ENCODE peak calls at places on chromosomes 7 and 10, in seven cellular contexts. D, R, H, Z, W, F and X are unnamed samples.

GRCh38 chr10:70903262-70903921 is 15.0 kb upstream of the PCBD1 start:
- DNase-seq in D (peak; percentile 50), R (peak; percentile 4), Z (no peak), W (peak; percentile 74), F (peak; percentile 74), H (no peak), X (peak; percentile 76)

GRCh38 chr10:95542330-95542729 is 18.8 kb downstream of the SORBS1 start:
- DNase-seq in W (no peak), Z (no peak), F (no peak), D (no peak), R (no peak), H (no peak), X (no peak)

GRCh38 chr10:30027057-30028005 is 32.1 kb downstream of the JCAD start:
- DNase-seq in R (no peak), D (no peak), H (peak; percentile 97), F (no peak), Z (peak; percentile 19), W (peak; percentile 50), X (no peak)

GRCh38 chr10:91796332-91797076 is 1.7 kb upstream of the TNKS2 start:
- DNase-seq in H (peak; percentile 46), F (no peak), D (no peak), W (peak; percentile 72), Z (no peak), R (no peak), X (no peak)

GRCh38 chr10:47062801-47063200 is 151.6 kb downstream of the PTPN20 start:
- DNase-seq in D (no peak), F (no peak), R (no peak), H (no peak), W (no peak), Z (no peak), X (no peak)

GRCh38 chr7:140358771-140359095 is 39.6 kb downstream of the SLC37A3 start:
- DNase-seq in R (no peak), Z (no peak), W (no peak), F (no peak), D (no peak), H (peak; percentile 7), X (no peak)

GRCh38 chr10:121077331-121077730 is 226.2 kb downstream of the WDR11 start:
- DNase-seq in H (no peak), F (peak; percentile 62), R (no peak), Z (no peak), D (peak; percentile 24), W (peak; percentile 12), X (no peak)

GRCh38 chr7:40506158-40506557 is 371.4 kb downstream of the SUGCT start:
- DNase-seq in Z (no peak), H (no peak), R (no peak), F (no peak), D (peak; percentile 17), W (no peak), X (no peak)

GRCh38 chr7:54831644-54832095 is 72.7 kb upstream of the SEC61G start:
- DNase-seq in Z (no peak), H (no peak), F (no peak), R (no peak), D (no peak), W (no peak), X (no peak)

GRCh38 chr10:126171555-126171954 is 216.7 kb downstream of the ADAM12 start:
- DNase-seq in R (no peak), F (no peak), H (no peak), W (no peak), D (peak; percentile 91), Z (no peak), X (no peak)

GRCh38 chr10:126179637-126180036 is 208.6 kb downstream of the ADAM12 start:
- DNase-seq in R (no peak), D (no peak), F (no peak), H (no peak), W (no peak), Z (no peak), X (no peak)

GRCh38 chr10:126175586-126176258 is 212.6 kb downstream of the ADAM12 start:
- DNase-seq in D (peak; percentile 88), W (no peak), Z (no peak), H (no peak), R (no peak), F (no peak), X (no peak)

GRCh38 chr10:126177414-126178030 is 210.8 kb downstream of the ADAM12 start:
- DNase-seq in Z (no peak), D (no peak), H (no peak), R (no peak), F (no peak), W (no peak), X (no peak)
- H3K4me3 ChIP-seq in Z (no peak overlapping the region), D (no peak overlapping the region), H (no peak overlapping the region), R (peak overlapping the region; percentile 8), F (no peak overlapping the region), W (no peak overlapping the region), X (no peak overlapping the region)

DNA sequence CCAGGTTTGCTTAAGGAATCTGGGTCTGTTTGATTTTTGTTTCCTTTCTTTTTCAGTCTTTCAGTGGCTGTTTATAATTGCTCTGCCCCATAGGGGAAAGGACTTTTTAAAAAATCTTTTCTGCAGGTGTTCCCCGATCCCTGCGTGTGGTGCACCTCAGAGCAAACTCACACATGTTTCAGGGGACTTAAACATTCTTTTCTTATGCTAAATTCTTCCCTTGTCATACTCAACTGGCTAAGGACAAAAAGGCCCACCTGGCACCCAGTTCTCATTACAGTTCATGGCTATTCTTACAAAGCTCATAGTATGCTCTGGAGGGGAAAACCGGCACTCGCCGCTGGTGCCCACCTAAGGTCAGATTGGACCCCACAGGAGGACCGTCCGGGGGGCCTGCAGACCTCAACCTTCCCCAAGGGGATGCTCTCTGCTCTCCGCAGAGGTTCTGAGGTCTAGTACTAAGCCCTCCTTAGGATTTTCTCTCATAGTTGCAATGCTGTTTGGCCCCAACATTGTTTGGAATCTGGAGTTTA is 220.3 kb downstream of the HGF start:
- DNase-seq in Z (no peak), R (no peak), W (no peak), F (no peak), H (no peak), D (no peak), X (no peak)
- H3K4me3 ChIP-seq in Z (no peak overlapping the region), R (no peak overlapping the region), W (no peak overlapping the region), F (no peak overlapping the region), H (no peak overlapping the region), D (no peak overlapping the region), X (no peak overlapping the region)

GRCh38 chr10:24467094-24467493 is 256.6 kb downstream of the ARHGAP21 start:
- DNase-seq in W (no peak), Z (no peak), R (no peak), H (no peak), F (no peak), D (no peak), X (no peak)

GRCh38 chr10:24465899-24466615 is 257.1 kb downstream of the KIAA1217 start:
- DNase-seq in R (peak; percentile 79), W (peak; percentile 80), H (no peak), Z (peak; percentile 93), F (no peak), D (peak; percentile 97), X (no peak)

GRCh38 chr10:24468281-24468751 is 255.4 kb downstream of the ARHGAP21 start:
- DNase-seq in R (no peak), Z (no peak), H (no peak), F (no peak), D (peak; percentile 56), W (peak; percentile 58), X (no peak)

GRCh38 chr10:24466616-24466949 is 257.1 kb downstream of the ARHGAP21 start:
- DNase-seq in F (no peak), W (peak; percentile 48), R (no peak), H (no peak), Z (no peak), D (no peak), X (no peak)

GRCh38 chr10:24467605-24468004 is 256.1 kb downstream of the ARHGAP21 start:
- DNase-seq in Z (no peak), F (no peak), H (no peak), D (peak; percentile 55), W (no peak), R (no peak), X (no peak)
- H3K4me3 ChIP-seq in Z (peak overlapping the region; percentile 52), F (no peak overlapping the region), H (no peak overlapping the region), D (peak overlapping the region; percentile 68), W (no peak overlapping the region), R (peak overlapping the region; percentile 55), X (no peak overlapping the region)

GRCh38 chr10:6140965-6141295 is 52.1 kb downstream of the RBM17 start:
- DNase-seq in R (no peak), H (no peak), Z (no peak), D (no peak), W (no peak), F (no peak), X (no peak)
- H3K4me3 ChIP-seq in R (peak overlapping the region; percentile 60), H (peak overlapping the region; percentile 41), Z (no peak overlapping the region), D (peak overlapping the region; percentile 37), W (no peak overlapping the region), F (no peak overlapping the region), X (peak overlapping the region; percentile 14)

GRCh38 chr10:109987828-109988227 is 20.0 kb upstream of the ADD3 start:
- DNase-seq in R (no peak), F (no peak), D (no peak), W (no peak), H (no peak), Z (no peak), X (no peak)
- H3K4me3 ChIP-seq in R (no peak overlapping the region), F (no peak overlapping the region), D (no peak overlapping the region), W (no peak overlapping the region), H (no peak overlapping the region), Z (no peak overlapping the region), X (no peak overlapping the region)

GRCh38 chr7:69957661-69958060 is 359.4 kb downstream of the AUTS2 start:
- DNase-seq in W (no peak), H (no peak), F (no peak), Z (no peak), R (no peak), D (no peak), X (no peak)

GRCh38 chr7:69962856-69963149 is 364.5 kb downstream of the AUTS2 start:
- DNase-seq in D (peak; percentile 4), Z (no peak), R (no peak), W (no peak), F (no peak), H (no peak), X (no peak)

GRCh38 chr7:69963388-69963787 is 365.1 kb downstream of the AUTS2 start:
- DNase-seq in F (no peak), H (no peak), D (no peak), Z (no peak), R (no peak), W (no peak), X (no peak)

GRCh38 chr7:69962077-69962855 is 364.0 kb downstream of the AUTS2 start:
- DNase-seq in Z (no peak), R (no peak), W (peak; percentile 60), F (peak; percentile 64), D (peak; percentile 8), H (no peak), X (peak; percentile 53)

DNA sequence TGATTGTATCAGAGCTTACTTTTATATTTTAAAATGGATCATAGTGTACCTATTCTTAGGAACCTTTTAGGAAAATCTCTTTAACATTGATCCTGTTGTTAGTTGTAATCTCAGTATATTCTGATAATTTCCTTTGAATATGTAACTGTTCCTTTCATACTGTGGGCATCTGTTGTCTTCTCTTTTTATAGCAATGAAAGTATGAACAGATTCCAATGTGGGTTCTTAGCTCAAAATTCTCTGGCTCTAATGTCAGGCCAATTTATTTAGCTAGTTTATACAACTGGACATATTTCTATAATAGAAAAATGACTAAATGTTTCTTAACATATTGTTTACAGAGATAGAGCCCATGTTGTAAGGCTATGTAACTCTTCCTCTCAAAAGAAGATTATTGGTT is 363.1 kb downstream of the AUTS2 start:
- DNase-seq in W (no peak), H (no peak), R (no peak), F (no peak), Z (no peak), D (no peak), X (no peak)
- H3K4me3 ChIP-seq in W (no peak overlapping the region), H (no peak overlapping the region), R (no peak overlapping the region), F (no peak overlapping the region), Z (no peak overlapping the region), D (no peak overlapping the region), X (no peak overlapping the region)